ENCODE peak calls at places on chromosomes 3 and 15, in five cellular contexts. I is astrocyte, P is spleen, A is cardiac muscle cell, R is heart right ventricle. E is an unnamed sample.

GRCh38 chr15:88727439-88727838 is 75.8 kb upstream of the ACAN start:
- DNase-seq in R (no peak), I (no peak), A (no peak), P (no peak), E (no peak)

GRCh38 chr15:58396181-58396580 is 35.6 kb upstream of the LIPC start:
- DNase-seq in P (no peak), A (peak; percentile 91), R (no peak), I (peak; percentile 84), E (peak; percentile 95)

GRCh38 chr3:162777118-162777517 is 1280.5 kb downstream of the OTOL1 start:
- DNase-seq in A (peak; percentile 5), R (no peak), P (no peak), I (no peak), E (no peak)

GRCh38 chr15:42010434-42010833 is 10.4 kb downstream of the PLA2G4E start:
- DNase-seq in R (no peak), A (no peak), P (no peak), I (no peak), E (no peak)

GRCh38 chr15:35481992-35482391 is 64.0 kb downstream of the DPH6 start:
- DNase-seq in R (no peak), I (peak; percentile 77), P (no peak), A (peak; percentile 48), E (peak; percentile 50)

GRCh38 chr3:88003115-88003755 is 55.6 kb downstream of the CGGBP1 start:
- DNase-seq in R (no peak), A (peak; percentile 76), P (no peak), I (peak; percentile 23), E (peak; percentile 61)

GRCh38 chr3:186109897-186110803 is 1.3 kb upstream of the ETV5 start:
- DNase-seq in I (peak; percentile 12), P (peak; percentile 80), R (peak; percentile 25), A (peak; percentile 51), E (peak; percentile 51)

GRCh38 chr3:67646586-67647234 is 7.7 kb downstream of the SUCLG2 start:
- DNase-seq in R (no peak), P (no peak), I (peak; percentile 50), A (peak; percentile 43), E (no peak)

GRCh38 chr3:64047214-64047613 is 23.9 kb upstream of the PSMD6 start:
- DNase-seq in P (no peak), I (no peak), R (no peak), A (no peak), E (no peak)

GRCh38 chr3:65173841-65174240 is 486.0 kb upstream of the ADAMTS9 start:
- DNase-seq in A (peak; percentile 39), P (no peak), I (no peak), R (no peak), E (peak; percentile 2)

GRCh38 chr3:69201658-69202057 is 79.3 kb upstream of the LMOD3 start:
- DNase-seq in R (no peak), I (no peak), P (no peak), A (no peak), E (no peak)

GRCh38 chr3:163175970-163176369 is 1679.4 kb downstream of the OTOL1 start:
- DNase-seq in A (no peak), P (no peak), I (no peak), R (no peak), E (no peak)

GRCh38 chr3:70224337-70224736 is 88.1 kb downstream of the MDFIC2 start:
- DNase-seq in P (no peak), R (no peak), I (no peak), A (no peak), E (no peak)

GRCh38 chr3:138649134-138649533 is 40.6 kb downstream of the FAIM start:
- DNase-seq in R (no peak), P (no peak), I (no peak), A (no peak), E (no peak)

GRCh38 chr3:49171119-49171774 is at the start of gene KLHDC8B:
- DNase-seq in I (peak; percentile 70), P (peak; percentile 95), A (peak; percentile 94), R (peak; percentile 91), E (peak; percentile 83)

GRCh38 chr3:13276438-13277129 is 143.5 kb downstream of the NUP210 start:
- DNase-seq in R (peak; percentile 57), A (no peak), P (peak; percentile 71), I (no peak), E (no peak)

GRCh38 chr15:88194162-88194561 is 62.4 kb downstream of the NTRK3 start:
- DNase-seq in I (no peak), A (no peak), R (no peak), P (no peak), E (no peak)

GRCh38 chr3:69791111-69791510 is 51.8 kb downstream of the MITF start:
- DNase-seq in R (peak; percentile 68), A (peak; percentile 93), P (no peak), I (peak; percentile 72), E (peak; percentile 85)

GRCh38 chr15:65577129-65577996 is 33.6 kb downstream of the INTS14 start:
- DNase-seq in A (peak; percentile 5), R (no peak), I (peak; percentile 35), P (no peak), E (peak; percentile 16)

GRCh38 chr15:92011611-92012367 is 158.3 kb downstream of the SLCO3A1 start:
- DNase-seq in P (no peak), R (peak; percentile 28), A (peak; percentile 6), I (peak; percentile 34), E (peak; percentile 13)

GRCh38 chr15:58070801-58071418 is 5.4 kb upstream of the ALDH1A2 start:
- DNase-seq in R (peak; percentile 55), A (peak; percentile 73), I (peak; percentile 5), P (peak; percentile 74), E (peak; percentile 46)

GRCh38 chr3:194686414-194686815 is 732 bp downstream of the FAM43A start:
- DNase-seq in P (no peak), R (no peak), I (no peak), A (no peak), E (no peak)
- TF ChIP-seq CTCF in P (no peak), R (no peak), I (no peak), A (no peak), E (no peak)

GRCh38 chr15:98083203-98083910 is 122.9 kb downstream of the ARRDC4 start:
- DNase-seq in I (no peak), R (no peak), P (no peak), A (no peak), E (no peak)
- TF ChIP-seq CTCF in I (no peak), R (no peak), P (no peak), A (no peak), E (no peak)

GRCh38 chr3:175146258-175146657 is 287.1 kb downstream of the NAALADL2 start:
- DNase-seq in A (peak; percentile 34), P (no peak), R (no peak), I (no peak), E (peak; percentile 34)
- TF ChIP-seq CTCF in A (peak; percentile 45), P (no peak), R (peak; percentile 24), I (peak; percentile 23), E (peak; percentile 60)

GRCh38 chr3:105559856-105560255 is 193.1 kb downstream of the ALCAM start:
- DNase-seq in P (no peak), I (no peak), A (no peak), R (no peak), E (no peak)

GRCh38 chr3:105561875-105562274 is 195.2 kb downstream of the ALCAM start:
- DNase-seq in I (no peak), P (no peak), R (no peak), A (no peak), E (no peak)

GRCh38 chr3:105564546-105565288 is 198.0 kb downstream of the ALCAM start:
- DNase-seq in P (no peak), R (no peak), A (no peak), I (no peak), E (no peak)
- TF ChIP-seq CTCF in P (no peak), R (no peak), A (no peak), I (no peak), E (no peak)

DNA sequence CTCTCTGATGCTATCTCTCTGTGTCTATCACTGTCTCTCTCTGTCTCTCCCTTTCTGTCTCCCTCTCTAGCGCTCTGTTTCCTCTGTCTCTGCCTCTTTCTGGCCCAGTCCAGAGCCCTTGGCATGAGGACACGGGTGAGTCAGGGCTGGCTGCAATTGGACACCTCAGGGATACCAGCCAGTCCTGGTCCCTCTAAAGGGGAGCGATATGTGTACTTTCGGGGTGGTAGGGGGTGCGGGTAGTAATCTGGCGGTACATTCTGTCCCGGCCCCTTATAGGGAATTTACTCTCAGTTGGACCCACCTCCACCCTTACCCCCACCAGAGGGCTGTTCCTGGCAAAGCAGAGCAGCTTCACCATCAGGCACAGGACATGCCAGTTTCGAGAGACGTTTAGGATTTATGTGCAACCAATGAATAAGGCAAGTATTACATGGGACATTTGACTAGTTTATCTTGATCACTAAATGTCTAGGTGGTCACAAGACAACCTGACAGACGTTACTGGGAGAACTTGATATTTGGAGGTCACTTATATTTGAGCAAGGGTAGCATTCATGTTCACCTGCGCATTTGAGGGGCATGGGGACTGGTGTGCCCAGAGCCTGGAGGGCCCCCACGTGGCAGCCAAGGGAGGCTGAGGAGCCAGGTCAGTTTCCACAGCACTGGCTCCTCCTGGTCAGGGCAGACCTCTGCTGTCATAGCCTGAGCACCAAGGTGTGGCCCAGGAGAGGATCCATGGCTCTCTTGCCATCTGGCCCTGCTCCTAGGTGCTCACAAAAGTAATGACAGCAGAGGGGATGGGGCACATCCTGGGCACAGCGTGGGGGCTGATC is 256.1 kb downstream of the PLCL2 start:
- DNase-seq in I (no peak), P (no peak), A (peak; percentile 12), R (peak; percentile 49), E (peak; percentile 10)
- TF ChIP-seq CTCF in I (no peak), P (no peak), A (no peak), R (peak; percentile 50), E (no peak)

GRCh38 chr15:71302861-71303410 is 187.7 kb downstream of the THSD4 start:
- DNase-seq in P (no peak), R (no peak), I (no peak), A (no peak), E (no peak)
- TF ChIP-seq CTCF in P (no peak), R (no peak), I (no peak), A (no peak), E (no peak)

DNA sequence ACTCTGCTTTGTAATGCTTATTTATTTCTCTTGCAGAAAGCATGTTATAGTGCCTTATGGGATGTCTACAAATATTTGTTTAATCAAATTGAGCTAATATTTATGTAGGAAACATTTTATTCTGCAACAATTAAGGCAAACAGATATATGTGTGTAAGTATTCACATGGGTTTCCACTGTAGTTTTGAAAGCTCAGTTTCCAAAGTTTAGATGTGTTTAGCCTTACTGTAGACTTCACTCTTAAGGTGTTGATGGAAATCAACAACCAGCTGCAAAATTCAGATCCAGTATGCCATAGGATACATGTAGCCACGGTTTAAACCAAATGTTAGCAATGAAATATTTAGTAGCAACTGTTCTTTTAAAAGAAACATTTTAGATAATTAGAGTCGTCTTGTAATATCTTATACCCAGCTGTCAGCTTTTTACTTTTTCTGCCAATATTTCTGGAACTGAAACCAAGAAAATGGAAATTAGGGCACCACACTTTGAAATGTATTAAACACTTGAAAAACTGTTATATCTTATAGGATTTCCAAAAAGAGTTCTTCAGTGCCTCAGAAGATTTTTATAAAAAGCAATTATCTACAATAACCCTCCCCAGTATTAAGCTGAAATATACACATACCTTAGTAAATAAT is 18.5 kb downstream of the PIK3CA start:
- DNase-seq in I (no peak), R (no peak), P (no peak), A (no peak), E (no peak)
- TF ChIP-seq CTCF in I (no peak), R (no peak), P (no peak), A (no peak), E (no peak)

GRCh38 chr3:4943553-4943952 is 35.7 kb upstream of the BHLHE40 start:
- DNase-seq in A (no peak), R (no peak), I (no peak), P (no peak), E (no peak)
- TF ChIP-seq CTCF in A (peak; percentile 35), R (peak; percentile 12), I (peak; percentile 14), P (no peak), E (peak; percentile 34)